ENCODE peak calls at places on chromosomes 1 and 21, in four cellular contexts. G, C, M and N are unnamed samples.
A peak's percentile ranks its signal among the peaks of the same experiment; 100 is the strongest.

GRCh38 chr1:176903474-176903873 is 261.0 kb downstream of the ASTN1 start:
- DNase-seq in G (no peak), C (no peak), M (no peak), N (no peak)

GRCh38 chr1:156664949-156665411 is 12.2 kb downstream of the NES start:
- DNase-seq in G (no peak), C (no peak), M (peak; percentile 78), N (no peak)

GRCh38 chr1:228295981-228296380 is 88.1 kb downstream of the OBSCN start:
- DNase-seq in G (no peak), C (no peak), M (no peak), N (no peak)

GRCh38 chr1:111602974-111603373 is 16.6 kb upstream of the RAP1A start:
- DNase-seq in G (no peak), C (no peak), M (no peak), N (no peak)

GRCh38 chr1:23777979-23778814 is at the start of gene PITHD1:
- DNase-seq in G (peak; percentile 76), C (peak; percentile 45), M (peak; percentile 83), N (peak; percentile 97)

GRCh38 chr1:34928066-34928864 is 1.2 kb downstream of the DLGAP3 start:
- DNase-seq in G (no peak), C (no peak), M (no peak), N (no peak)

GRCh38 chr1:190436615-190437014 is 41.0 kb downstream of the BRINP3 start:
- DNase-seq in G (peak; percentile 36), C (peak; percentile 5), M (peak; percentile 15), N (no peak)

GRCh38 chr1:118785246-118785645 is 202.9 kb downstream of the TBX15 start:
- DNase-seq in G (no peak), C (no peak), M (no peak), N (no peak)

GRCh38 chr1:27623327-27624212 is 11.4 kb downstream of the FGR start:
- DNase-seq in G (no peak), C (no peak), M (no peak), N (no peak)

GRCh38 chr1:245263701-245264100 is 108.9 kb downstream of the KIF26B start:
- DNase-seq in G (no peak), C (no peak), M (no peak), N (no peak)

GRCh38 chr1:36542962-36543515 is 60.3 kb upstream of the CSF3R start:
- DNase-seq in G (no peak), C (no peak), M (peak; percentile 15), N (peak; percentile 42)

GRCh38 chr1:42164551-42165420 is at the start of gene GUCA2A:
- DNase-seq in G (no peak), C (no peak), M (no peak), N (no peak)

GRCh38 chr1:114648503-114648902 is 21.3 kb downstream of the DENND2C start:
- DNase-seq in G (no peak), C (no peak), M (no peak), N (peak; percentile 16)

GRCh38 chr1:241274693-241275092 is 82.3 kb downstream of the RGS7 start:
- DNase-seq in G (no peak), C (no peak), M (no peak), N (no peak)

GRCh38 chr1:211705439-211706205 is 30.2 kb upstream of the NEK2 start:
- DNase-seq in G (no peak), C (no peak), M (no peak), N (no peak)

GRCh38 chr1:234674218-234674815 is 64.3 kb upstream of the IRF2BP2 start:
- DNase-seq in G (no peak), C (no peak), M (no peak), N (no peak)

GRCh38 chr1:20787775-20788488 is 825 bp upstream of the HP1BP3 start:
- DNase-seq in G (no peak), C (no peak), M (peak; percentile 60), N (peak; percentile 30)

GRCh38 chr1:115648717-115649691 is 7.2 kb downstream of the VANGL1 start:
- DNase-seq in G (no peak), C (peak; percentile 87), M (no peak), N (peak; percentile 65)

GRCh38 chr1:218374972-218375371 is 29.8 kb downstream of the TGFB2 start:
- DNase-seq in G (no peak), C (no peak), M (no peak), N (no peak)

GRCh38 chr1:92095868-92096267 is 15.7 kb downstream of the BTBD8 start:
- DNase-seq in G (no peak), C (no peak), M (no peak), N (no peak)

GRCh38 chr1:208189183-208189582 is 55.0 kb downstream of the PLXNA2 start:
- DNase-seq in G (no peak), C (peak; percentile 46), M (no peak), N (peak; percentile 48)

GRCh38 chr1:34178072-34178471 is 1.4 kb downstream of the C1orf94 start:
- DNase-seq in G (no peak), C (no peak), M (no peak), N (no peak)

GRCh38 chr1:61237659-61238370 is 155.5 kb downstream of the NFIA start:
- DNase-seq in G (no peak), C (no peak), M (no peak), N (no peak)

GRCh38 chr1:62025154-62025553 is 169.5 kb upstream of the L1TD1 start:
- DNase-seq in G (no peak), C (no peak), M (no peak), N (no peak)

GRCh38 chr21:16605588-16605987 is 875.8 kb downstream of the USP25 start:
- DNase-seq in G (no peak), C (no peak), M (no peak), N (no peak)

GRCh38 chr1:119611701-119612113 is 36.4 kb downstream of the ZNF697 start:
- DNase-seq in G (peak; percentile 65), C (no peak), M (peak; percentile 53), N (peak; percentile 73)

GRCh38 chr1:117066367-117066766 is 6.2 kb downstream of the TTF2 start:
- DNase-seq in G (no peak), C (no peak), M (no peak), N (no peak)

GRCh38 chr1:153789478-153790148 is 14.4 kb downstream of the SLC27A3 start:
- DNase-seq in G (no peak), C (no peak), M (no peak), N (no peak)

GRCh38 chr1:10779201-10779600 is 17.2 kb downstream of the CASZ1 start:
- DNase-seq in G (peak; percentile 83), C (no peak), M (no peak), N (no peak)

GRCh38 chr1:23140940-23141596 is 27.6 kb downstream of the LUZP1 start:
- DNase-seq in G (no peak), C (no peak), M (no peak), N (no peak)

GRCh38 chr1:13733705-13734104 is 33.7 kb downstream of the PRDM2 start:
- DNase-seq in G (no peak), C (no peak), M (no peak), N (no peak)

GRCh38 chr21:45869121-45870007 is 112.2 kb upstream of the COL6A1 start:
- DNase-seq in G (no peak), C (no peak), M (no peak), N (no peak)

GRCh38 chr1:99538618-99538956 is 107.3 kb upstream of the PALMD start:
- DNase-seq in G (no peak), C (no peak), M (no peak), N (no peak)

GRCh38 chr1:247845693-247846017 is 4.0 kb upstream of the OR11L1 start:
- DNase-seq in G (no peak), C (no peak), M (no peak), N (no peak)

GRCh38 chr1:75394386-75395139 is 216.4 kb downstream of the SLC44A5 start:
- DNase-seq in G (no peak), C (no peak), M (no peak), N (no peak)

GRCh38 chr1:112628516-112628915 is 8.9 kb downstream of the CAPZA1 start:
- DNase-seq in G (no peak), C (no peak), M (no peak), N (no peak)
- TF ChIP-seq SRF in G (no peak), C (no peak), M (no peak), N (no peak)

DNA sequence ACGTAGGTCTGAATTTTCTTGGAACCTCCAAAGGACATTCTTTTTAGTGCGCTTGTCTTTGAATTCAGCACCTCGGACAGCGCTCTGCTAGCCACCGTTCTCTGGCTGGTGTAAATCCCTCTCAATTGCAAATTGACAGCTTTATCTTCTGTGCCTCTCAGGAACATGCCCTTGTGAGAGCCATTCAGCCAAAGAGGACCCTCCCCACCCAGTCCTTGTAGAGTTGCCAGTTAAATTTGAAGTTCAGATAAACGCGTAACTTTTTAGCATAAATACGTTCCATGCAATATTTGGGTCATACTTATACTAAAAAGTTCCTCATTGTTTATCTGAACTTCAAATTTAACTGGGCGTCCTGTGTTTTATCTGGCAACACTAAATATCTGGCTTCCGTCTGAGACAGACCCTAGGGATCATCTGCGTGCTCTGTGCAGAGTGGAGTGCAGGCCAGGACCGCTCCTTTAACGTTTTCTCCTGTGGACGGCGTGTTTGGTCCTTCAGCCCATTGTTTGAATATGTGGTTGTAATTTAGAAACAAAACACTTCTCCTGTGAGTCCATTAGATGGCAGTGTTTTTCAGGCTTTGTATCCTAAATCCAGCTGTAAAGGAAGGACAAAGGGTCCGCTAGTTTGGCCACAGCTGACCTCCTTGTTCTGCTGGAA is 7.0 kb downstream of the KCNAB2 start:
- DNase-seq in G (no peak), C (no peak), M (peak; percentile 43), N (peak; percentile 70)
- TF ChIP-seq SRF in G (no peak), C (no peak), M (no peak), N (peak; percentile 69)

GRCh38 chr1:7705048-7705907 is 65.8 kb upstream of the VAMP3 start:
- DNase-seq in G (no peak), C (no peak), M (no peak), N (no peak)
- TF ChIP-seq SRF in G (no peak), C (no peak), M (no peak), N (no peak)

GRCh38 chr21:36431252-36431651 is 46.1 kb downstream of the CHAF1B start:
- DNase-seq in G (no peak), C (no peak), M (no peak), N (no peak)

GRCh38 chr21:36429672-36430546 is 44.7 kb downstream of the CHAF1B start:
- DNase-seq in G (peak; percentile 95), C (peak; percentile 59), M (peak; percentile 69), N (peak; percentile 92)

GRCh38 chr21:36428789-36429671 is 43.8 kb downstream of the CHAF1B start:
- DNase-seq in G (no peak), C (no peak), M (no peak), N (no peak)

GRCh38 chr21:36433011-36433709 is 46.8 kb downstream of the CLDN14 start:
- DNase-seq in G (no peak), C (no peak), M (no peak), N (no peak)

DNA sequence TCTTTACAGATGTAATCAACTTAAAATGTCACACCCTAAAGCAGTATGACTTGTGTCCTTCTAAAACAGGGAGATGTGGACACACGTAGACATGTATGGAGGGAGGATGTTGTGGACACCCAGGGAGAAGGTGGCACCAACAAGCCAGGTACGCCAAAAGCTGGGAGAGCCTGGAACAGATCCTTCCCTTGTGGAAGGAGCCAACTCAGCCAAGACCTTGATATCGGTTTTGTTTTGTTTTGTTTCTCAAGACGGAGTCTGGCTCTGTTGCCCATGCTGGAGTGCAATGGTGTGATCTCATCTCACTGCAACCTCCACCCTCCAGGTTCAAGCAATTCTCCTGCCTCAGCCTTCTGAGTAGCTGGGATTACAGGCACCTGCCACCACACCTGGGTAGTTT is 45.6 kb downstream of the CHAF1B start:
- DNase-seq in G (no peak), C (no peak), M (no peak), N (no peak)
- TF ChIP-seq SRF in G (no peak), C (no peak), M (no peak), N (no peak)

GRCh38 chr21:41687633-41688032 is 79.2 kb downstream of the RIPK4 start:
- DNase-seq in G (no peak), C (no peak), M (no peak), N (no peak)
- TF ChIP-seq SRF in G (no peak), C (no peak), M (no peak), N (no peak)